ENCODE peak calls at places on chromosomes 3 and 15, in four cellular contexts. One of them, this sample, is unnamed.
A peak's percentile ranks its signal among the peaks of the same experiment; 100 is the strongest.

GRCh38 chr3:170947018-170947769 is 38.8 kb upstream of the EIF5A2 start:
- DNase-seq in AG09309: no peak
- DNase-seq in coronary artery: no peak
- DNase-seq in foreskin fibroblast: no peak
- DNase-seq in this sample: no peak

GRCh38 chr3:150870406-150870805 is 34.8 kb downstream of the MINDY4B start:
- DNase-seq in AG09309: no peak
- DNase-seq in coronary artery: no peak
- DNase-seq in foreskin fibroblast: peak; percentile 23
- DNase-seq in this sample: peak; percentile 41

GRCh38 chr15:43912991-43913927 is 86.5 kb downstream of the WDR76 start:
- DNase-seq in foreskin fibroblast: peak; percentile 95
- DNase-seq in AG09309: peak; percentile 92
- DNase-seq in coronary artery: no peak
- DNase-seq in this sample: peak; percentile 98

GRCh38 chr3:86934851-86935250 is 56.1 kb downstream of the VGLL3 start:
- DNase-seq in coronary artery: no peak
- DNase-seq in foreskin fibroblast: no peak
- DNase-seq in AG09309: no peak
- DNase-seq in this sample: no peak

GRCh38 chr3:192824313-192824712 is 93.3 kb downstream of the MB21D2 start:
- DNase-seq in foreskin fibroblast: no peak
- DNase-seq in AG09309: no peak
- DNase-seq in coronary artery: no peak
- DNase-seq in this sample: no peak

GRCh38 chr3:50600841-50601591 is 10.6 kb downstream of the CISH start:
- DNase-seq in foreskin fibroblast: peak; percentile 96
- DNase-seq in AG09309: peak; percentile 95
- DNase-seq in coronary artery: peak; percentile 98
- DNase-seq in this sample: peak; percentile 94

GRCh38 chr3:94394885-94395284 is 332.0 kb downstream of the NSUN3 start:
- DNase-seq in AG09309: no peak
- DNase-seq in foreskin fibroblast: no peak
- DNase-seq in coronary artery: no peak
- DNase-seq in this sample: no peak

GRCh38 chr15:84973492-84974460 is 7.9 kb upstream of the PDE8A start:
- DNase-seq in coronary artery: no peak
- DNase-seq in AG09309: no peak
- DNase-seq in foreskin fibroblast: no peak
- DNase-seq in this sample: no peak

GRCh38 chr15:70270752-70271111 is 173.0 kb upstream of the TLE3 start:
- DNase-seq in foreskin fibroblast: no peak
- DNase-seq in AG09309: no peak
- DNase-seq in coronary artery: no peak
- DNase-seq in this sample: no peak

GRCh38 chr3:40713306-40713705 is 188.5 kb downstream of the ZNF621 start:
- DNase-seq in AG09309: no peak
- DNase-seq in coronary artery: no peak
- DNase-seq in foreskin fibroblast: no peak
- DNase-seq in this sample: no peak

GRCh38 chr15:43133429-43134156 is at the start of gene TMEM62:
- DNase-seq in AG09309: peak; percentile 1
- DNase-seq in foreskin fibroblast: peak; percentile 36
- DNase-seq in coronary artery: peak; percentile 85
- DNase-seq in this sample: no peak

GRCh38 chr3:153614563-153614962 is 452.5 kb downstream of the RAP2B start:
- DNase-seq in AG09309: peak; percentile 87
- DNase-seq in foreskin fibroblast: peak; percentile 90
- DNase-seq in coronary artery: no peak
- DNase-seq in this sample: peak; percentile 47

GRCh38 chr15:79007066-79007465 is 62.2 kb upstream of the CTSH start:
- DNase-seq in coronary artery: no peak
- DNase-seq in AG09309: no peak
- DNase-seq in foreskin fibroblast: no peak
- DNase-seq in this sample: no peak

GRCh38 chr3:169604118-169604517 is 59.4 kb downstream of the MECOM start:
- DNase-seq in coronary artery: no peak
- DNase-seq in AG09309: no peak
- DNase-seq in foreskin fibroblast: no peak
- DNase-seq in this sample: no peak

GRCh38 chr3:141603473-141604035 is 116.7 kb downstream of the RASA2 start:
- DNase-seq in foreskin fibroblast: no peak
- DNase-seq in coronary artery: no peak
- DNase-seq in AG09309: no peak
- DNase-seq in this sample: no peak

GRCh38 chr3:59425942-59426341 is 376.1 kb upstream of the CFAP20DC start:
- DNase-seq in coronary artery: no peak
- DNase-seq in AG09309: no peak
- DNase-seq in foreskin fibroblast: no peak
- DNase-seq in this sample: no peak

GRCh38 chr3:88000853-88001252 is 58.0 kb downstream of the CGGBP1 start:
- DNase-seq in coronary artery: no peak
- DNase-seq in AG09309: no peak
- DNase-seq in foreskin fibroblast: no peak
- DNase-seq in this sample: no peak

GRCh38 chr3:15844889-15845288 is 47.1 kb upstream of the ANKRD28 start:
- DNase-seq in AG09309: no peak
- DNase-seq in coronary artery: no peak
- DNase-seq in foreskin fibroblast: no peak
- DNase-seq in this sample: no peak

GRCh38 chr3:181712505-181713299 is 977 bp downstream of the SOX2 start:
- DNase-seq in AG09309: no peak
- DNase-seq in coronary artery: no peak
- DNase-seq in foreskin fibroblast: no peak
- DNase-seq in this sample: no peak

GRCh38 chr3:57100046-57100695 is 39.7 kb downstream of the SPATA12 start:
- DNase-seq in foreskin fibroblast: peak; percentile 61
- DNase-seq in coronary artery: no peak
- DNase-seq in AG09309: peak; percentile 38
- DNase-seq in this sample: no peak

GRCh38 chr3:190192807-190193206 is 72.1 kb upstream of the P3H2 start:
- DNase-seq in coronary artery: no peak
- DNase-seq in foreskin fibroblast: no peak
- DNase-seq in AG09309: no peak
- DNase-seq in this sample: no peak

DNA sequence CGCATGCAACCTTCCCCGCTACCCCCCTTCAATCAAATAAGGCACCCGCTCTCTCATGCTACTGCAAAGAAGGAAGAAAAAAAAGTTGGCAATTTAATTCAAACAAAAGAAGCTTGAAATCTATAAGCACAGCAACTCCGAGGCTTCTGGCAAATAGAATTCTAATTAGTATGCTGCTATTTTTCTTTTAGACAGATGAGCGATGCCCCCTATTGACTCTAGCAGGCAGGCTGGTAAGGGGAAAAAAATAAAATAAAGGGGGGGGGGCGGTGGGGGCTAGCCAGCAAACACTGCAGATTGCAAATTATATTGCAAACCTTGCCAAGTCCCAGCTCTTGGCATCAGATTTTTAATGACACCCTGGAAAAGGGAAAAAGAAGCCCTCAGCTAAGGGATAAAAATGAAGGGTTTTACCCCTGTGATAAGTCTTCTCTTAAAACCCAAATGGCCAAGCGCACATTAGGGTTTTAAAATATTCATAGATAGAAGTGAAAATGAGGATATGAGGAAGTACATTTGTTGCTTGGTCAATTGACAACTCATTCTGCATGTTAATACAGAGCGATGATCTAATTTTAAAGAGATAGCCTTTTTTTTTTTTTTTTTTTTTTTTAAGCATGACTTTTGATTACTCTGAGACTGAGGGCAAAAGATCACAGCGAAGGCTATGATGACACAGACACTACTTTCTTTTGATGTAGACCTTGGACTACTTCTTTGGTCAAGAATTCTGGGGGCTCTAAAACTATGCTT is 255.3 kb downstream of the NR2F2 start:
- DNase-seq in AG09309: no peak
- DNase-seq in foreskin fibroblast: no peak
- DNase-seq in coronary artery: no peak
- DNase-seq in this sample: no peak
- TF ChIP-seq CTCF in AG09309: peak; percentile 19
- TF ChIP-seq CTCF in foreskin fibroblast: peak; percentile 32
- TF ChIP-seq CTCF in coronary artery: no peak
- TF ChIP-seq CTCF in this sample: peak; percentile 50

GRCh38 chr15:59250249-59250648 is 43.6 kb downstream of the LDHAL6B start:
- DNase-seq in coronary artery: no peak
- DNase-seq in AG09309: no peak
- DNase-seq in foreskin fibroblast: no peak
- DNase-seq in this sample: no peak

GRCh38 chr15:59252137-59252536 is 45.5 kb downstream of the LDHAL6B start:
- DNase-seq in coronary artery: no peak
- DNase-seq in AG09309: no peak
- DNase-seq in foreskin fibroblast: no peak
- DNase-seq in this sample: no peak

GRCh38 chr15:59249816-59250215 is 43.2 kb downstream of the LDHAL6B start:
- DNase-seq in AG09309: no peak
- DNase-seq in coronary artery: no peak
- DNase-seq in foreskin fibroblast: no peak
- DNase-seq in this sample: no peak

GRCh38 chr15:59247364-59247763 is 40.7 kb downstream of the LDHAL6B start:
- DNase-seq in foreskin fibroblast: peak; percentile 44
- DNase-seq in coronary artery: no peak
- DNase-seq in AG09309: peak; percentile 40
- DNase-seq in this sample: peak; percentile 41

GRCh38 chr15:59251001-59251845 is 44.6 kb downstream of the LDHAL6B start:
- DNase-seq in foreskin fibroblast: no peak
- DNase-seq in coronary artery: no peak
- DNase-seq in AG09309: no peak
- DNase-seq in this sample: no peak
- H3K4me3 ChIP-seq in foreskin fibroblast: no peak overlapping the region
- H3K4me3 ChIP-seq in coronary artery: no peak overlapping the region
- H3K4me3 ChIP-seq in AG09309: no peak overlapping the region
- H3K4me3 ChIP-seq in this sample: no peak overlapping the region

DNA sequence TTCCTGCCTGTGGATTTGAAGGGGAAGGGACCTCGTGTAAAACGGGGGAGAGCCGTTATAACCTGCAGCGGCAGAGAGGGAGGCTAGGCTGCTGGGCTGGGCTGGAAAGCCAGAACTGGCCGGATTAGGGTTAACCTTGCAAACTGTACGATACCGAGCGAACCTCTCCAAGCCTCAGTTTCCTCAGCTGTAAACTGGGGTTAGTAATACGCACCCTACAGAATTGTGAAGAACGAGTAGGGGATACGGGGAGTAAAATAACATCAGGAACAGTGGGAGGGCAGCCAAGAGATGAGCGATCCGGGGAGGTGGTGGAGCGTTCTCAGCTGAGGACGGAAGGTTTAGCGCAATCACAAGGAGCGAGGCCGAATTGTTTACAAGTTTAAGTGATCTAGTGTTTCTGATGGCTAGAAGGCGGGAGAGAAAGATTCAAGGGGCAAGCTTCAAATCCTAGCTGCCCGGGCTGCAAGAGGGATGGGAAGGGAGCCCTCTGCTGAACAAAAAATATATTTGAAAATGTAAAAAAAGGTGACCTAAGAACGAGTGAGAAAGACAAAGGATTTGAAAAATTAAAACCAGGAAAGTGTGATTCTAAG is 768 bp upstream of the SEMA5B start:
- DNase-seq in coronary artery: no peak
- DNase-seq in foreskin fibroblast: peak; percentile 68
- DNase-seq in AG09309: peak; percentile 32
- DNase-seq in this sample: peak; percentile 18
- TF ChIP-seq CTCF in coronary artery: no peak
- TF ChIP-seq CTCF in foreskin fibroblast: peak; percentile 45
- TF ChIP-seq CTCF in AG09309: peak; percentile 63
- TF ChIP-seq CTCF in this sample: peak; percentile 49

DNA sequence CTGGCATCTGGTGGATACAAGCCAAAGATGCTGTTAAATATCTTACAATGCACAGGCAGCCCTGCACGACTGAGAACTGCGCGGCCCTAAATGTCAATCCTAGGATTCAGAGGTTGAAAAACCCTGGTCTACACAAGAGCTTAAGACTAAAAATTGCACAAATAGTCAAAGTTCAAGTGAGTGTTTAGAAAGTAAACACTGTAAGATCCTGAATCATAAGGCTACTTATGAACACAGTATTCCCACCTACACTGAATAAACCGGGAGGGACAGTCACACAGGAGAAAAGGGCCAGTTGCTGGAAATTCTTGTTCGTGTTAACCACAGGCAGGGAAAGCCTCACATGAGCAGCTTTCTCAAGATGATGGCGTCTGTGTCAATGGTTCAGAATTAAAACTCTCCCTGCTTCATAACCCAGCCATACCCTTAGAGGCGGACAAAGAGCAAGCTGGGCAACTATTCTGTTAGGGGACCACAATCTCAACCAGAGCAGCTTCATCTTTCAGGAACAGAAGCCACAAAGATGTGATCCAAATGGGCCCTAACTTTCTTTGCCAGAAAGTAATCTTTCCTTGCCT is 37.7 kb downstream of the LRIG1 start:
- DNase-seq in AG09309: no peak
- DNase-seq in coronary artery: no peak
- DNase-seq in foreskin fibroblast: no peak
- DNase-seq in this sample: no peak
- H3K4me3 ChIP-seq in AG09309: no peak overlapping the region
- H3K4me3 ChIP-seq in coronary artery: no peak overlapping the region
- H3K4me3 ChIP-seq in foreskin fibroblast: no peak overlapping the region
- H3K4me3 ChIP-seq in this sample: no peak overlapping the region

GRCh38 chr15:39873978-39874377 is 46.1 kb downstream of the GPR176 start:
- DNase-seq in foreskin fibroblast: no peak
- DNase-seq in AG09309: no peak
- DNase-seq in coronary artery: no peak
- DNase-seq in this sample: no peak

GRCh38 chr15:39864116-39864515 is 56.0 kb downstream of the GPR176 start:
- DNase-seq in foreskin fibroblast: no peak
- DNase-seq in coronary artery: no peak
- DNase-seq in AG09309: no peak
- DNase-seq in this sample: no peak

GRCh38 chr15:39869858-39870515 is 50.1 kb downstream of the GPR176 start:
- DNase-seq in coronary artery: no peak
- DNase-seq in foreskin fibroblast: no peak
- DNase-seq in AG09309: no peak
- DNase-seq in this sample: no peak

GRCh38 chr15:39869251-39869650 is 50.8 kb downstream of the GPR176 start:
- DNase-seq in foreskin fibroblast: no peak
- DNase-seq in AG09309: no peak
- DNase-seq in coronary artery: no peak
- DNase-seq in this sample: no peak

GRCh38 chr15:39868396-39868795 is 51.7 kb downstream of the GPR176 start:
- DNase-seq in AG09309: no peak
- DNase-seq in coronary artery: no peak
- DNase-seq in foreskin fibroblast: no peak
- DNase-seq in this sample: no peak
- TF ChIP-seq CTCF in AG09309: no peak
- TF ChIP-seq CTCF in coronary artery: no peak
- TF ChIP-seq CTCF in foreskin fibroblast: no peak
- TF ChIP-seq CTCF in this sample: no peak

This sample was measured in kidney epithelial cell.